ENCODE peak calls at places on chromosomes 3 and 15, in five cellular contexts. K, T, R, I and D are unnamed samples.

GRCh38 chr3:141644931-141645330 is 93.2 kb upstream of the RNF7 start:
- DNase-seq in R (peak; percentile 56), I (peak; percentile 62), K (no peak), T (peak; percentile 48), D (peak; percentile 61)

GRCh38 chr3:50255251-50255615 is 13.7 kb upstream of the SEMA3B start:
- DNase-seq in T (no peak), K (no peak), R (no peak), I (no peak), D (no peak)

GRCh38 chr3:106610362-106610997 is 741.7 kb upstream of the CBLB start:
- DNase-seq in I (no peak), K (no peak), R (no peak), T (no peak), D (no peak)

GRCh38 chr15:23497710-23498111 is 50.7 kb upstream of the GOLGA6L2 start:
- DNase-seq in K (no peak), I (no peak), T (no peak), R (peak; percentile 26), D (no peak)

GRCh38 chr3:197511130-197511529 is 44.6 kb downstream of the BDH1 start:
- DNase-seq in I (no peak), K (no peak), T (no peak), R (no peak), D (no peak)

GRCh38 chr15:80424381-80424780 is 20.2 kb downstream of the ARNT2 start:
- DNase-seq in I (no peak), K (no peak), R (no peak), T (no peak), D (no peak)

GRCh38 chr15:81292516-81293001 is 31.4 kb downstream of the STARD5 start:
- DNase-seq in R (no peak), K (no peak), T (no peak), I (no peak), D (no peak)

GRCh38 chr3:66803206-66803605 is 194.9 kb upstream of the KBTBD8 start:
- DNase-seq in R (no peak), I (no peak), T (no peak), K (no peak), D (no peak)

GRCh38 chr3:113697192-113698090 is 999 bp upstream of the USF3 start:
- DNase-seq in I (peak; percentile 40), K (no peak), T (peak; percentile 34), R (peak; percentile 37), D (peak; percentile 38)

GRCh38 chr15:32029409-32029861 is 880 bp upstream of the CHRNA7 start:
- DNase-seq in T (no peak), R (no peak), I (no peak), K (no peak), D (no peak)
- TF ChIP-seq CTCF in T (no peak), R (no peak), I (no peak), K (peak; percentile 18), D (no peak)

DNA sequence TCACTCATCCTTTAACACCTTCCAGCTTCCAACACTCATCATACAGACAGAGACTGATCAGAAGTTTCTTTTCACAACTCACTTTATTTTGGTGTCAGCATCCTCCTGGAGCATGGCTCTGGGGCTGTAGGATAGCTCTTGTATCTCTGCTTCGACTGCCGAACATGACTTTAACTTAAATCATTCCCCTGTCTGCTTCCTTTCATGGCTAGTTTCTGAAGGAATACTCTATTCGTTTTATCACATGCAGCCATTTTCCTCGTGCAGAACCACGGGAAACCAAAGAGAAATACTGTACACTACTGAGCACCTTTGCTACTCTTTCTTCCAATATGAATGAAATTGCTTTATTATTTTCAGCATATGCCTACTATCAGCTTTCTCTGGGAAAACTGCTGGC is 2.1 kb upstream of the TMOD2 start:
- DNase-seq in I (no peak), T (no peak), R (no peak), K (no peak), D (no peak)
- H3K27ac ChIP-seq in I (no peak overlapping the region), T (no peak overlapping the region), R (no peak overlapping the region), K (no peak overlapping the region), D (no peak overlapping the region)

DNA sequence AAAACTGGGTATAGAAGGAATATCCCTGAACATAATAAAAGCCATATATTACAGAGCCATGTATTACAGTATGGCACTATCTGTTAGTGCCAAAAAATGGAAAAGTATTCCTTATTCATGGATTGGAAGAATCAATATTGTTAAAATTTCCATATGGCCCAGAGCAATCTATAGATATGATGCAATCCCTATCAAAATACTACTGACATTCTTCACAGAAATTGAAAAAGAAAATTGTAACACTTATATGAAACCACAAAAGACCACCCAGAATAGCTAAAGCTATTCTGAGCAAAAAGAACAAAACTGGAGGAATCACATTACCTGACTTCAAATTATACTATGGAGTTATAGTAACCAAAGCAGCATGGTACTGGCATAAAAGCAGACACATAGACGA is 218.8 kb downstream of the PLCL2 start:
- DNase-seq in R (no peak), T (no peak), I (no peak), K (no peak), D (no peak)
- TF ChIP-seq CTCF in R (no peak), T (no peak), I (no peak), K (no peak), D (no peak)

GRCh38 chr15:74461847-74462511 is 1.0 kb upstream of the UBL7 start:
- DNase-seq in R (no peak), I (no peak), T (no peak), K (no peak), D (no peak)
- H3K27ac ChIP-seq in R (peak overlapping the region; percentile 96), I (no peak overlapping the region), T (no peak overlapping the region), K (no peak overlapping the region), D (no peak overlapping the region)

GRCh38 chr15:37695719-37696118 is 238.7 kb upstream of the TMCO5A start:
- DNase-seq in R (no peak), K (no peak), T (no peak), I (no peak), D (no peak)

GRCh38 chr15:37701230-37701629 is 233.2 kb upstream of the TMCO5A start:
- DNase-seq in R (no peak), K (no peak), I (no peak), T (no peak), D (no peak)

DNA sequence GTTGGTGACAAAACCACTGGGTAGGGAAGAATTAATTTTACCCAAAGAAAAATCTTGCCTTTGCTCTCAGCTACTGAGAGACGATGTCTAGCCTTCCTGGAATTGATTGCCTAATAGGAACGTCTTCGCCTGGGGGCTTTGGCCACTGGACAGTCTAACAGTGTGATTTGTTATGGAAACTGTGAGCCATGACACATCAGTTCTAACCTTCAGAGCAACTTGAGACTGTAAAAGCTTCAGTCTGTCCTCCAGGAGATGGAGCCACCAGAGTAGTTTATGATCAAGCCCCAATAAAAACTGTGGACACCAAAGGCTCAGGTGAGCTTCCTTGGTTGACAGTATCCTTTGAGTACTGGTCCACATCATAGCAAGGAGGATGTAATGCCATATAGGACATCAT is 235.8 kb upstream of the TMCO5A start:
- DNase-seq in T (no peak), I (no peak), K (no peak), R (no peak), D (no peak)
- TF ChIP-seq CTCF in T (no peak), I (no peak), K (no peak), R (no peak), D (no peak)

GRCh38 chr3:99648496-99648895 is 10.1 kb downstream of the COL8A1 start:
- DNase-seq in K (no peak), I (no peak), R (no peak), T (no peak), D (no peak)
- H3K27ac ChIP-seq in K (no peak overlapping the region), I (no peak overlapping the region), R (no peak overlapping the region), T (no peak overlapping the region), D (no peak overlapping the region)

DNA sequence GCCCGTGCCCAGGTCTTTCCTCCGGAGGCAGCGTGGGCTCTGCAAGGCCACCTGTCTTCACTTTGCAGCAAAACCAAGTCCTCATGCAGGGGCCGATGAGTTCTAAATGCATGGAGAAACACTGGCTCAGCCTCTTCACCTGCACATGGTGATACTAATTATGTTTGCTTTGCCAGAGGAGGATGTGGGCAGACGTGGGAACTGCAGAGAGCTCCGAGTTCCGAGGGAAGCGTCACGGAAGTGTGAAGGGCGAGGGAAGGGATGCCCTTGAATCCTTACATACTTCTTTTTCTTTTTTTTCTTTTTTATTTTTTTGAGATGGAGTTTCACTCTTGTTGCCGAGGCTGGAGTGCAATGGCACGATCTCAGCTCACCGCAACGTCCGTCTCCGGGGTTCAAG is 74.8 kb downstream of the GABRG3 start:
- DNase-seq in K (no peak), I (no peak), T (no peak), R (no peak), D (no peak)
- TF ChIP-seq CTCF in K (no peak), I (no peak), T (no peak), R (no peak), D (no peak)

GRCh38 chr3:186083746-186084145 is 25.1 kb downstream of the ETV5 start:
- DNase-seq in K (no peak), T (no peak), R (no peak), I (no peak), D (no peak)
- H3K27ac ChIP-seq in K (no peak overlapping the region), T (no peak overlapping the region), R (no peak overlapping the region), I (no peak overlapping the region), D (no peak overlapping the region)

GRCh38 chr3:42439461-42440075 is 29.2 kb upstream of the LYZL4 start:
- DNase-seq in R (no peak), I (no peak), T (no peak), K (no peak), D (no peak)

GRCh38 chr3:42443292-42443691 is 32.9 kb upstream of the LYZL4 start:
- DNase-seq in I (no peak), R (no peak), T (no peak), K (no peak), D (no peak)

GRCh38 chr3:42440924-42441323 is 30.5 kb upstream of the LYZL4 start:
- DNase-seq in I (no peak), K (no peak), R (no peak), T (no peak), D (no peak)

GRCh38 chr3:42443819-42444436 is 33.5 kb upstream of the LYZL4 start:
- DNase-seq in K (peak; percentile 38), I (peak; percentile 84), R (peak; percentile 75), T (peak; percentile 59), D (peak; percentile 79)

GRCh38 chr3:42442640-42443039 is 32.2 kb upstream of the LYZL4 start:
- DNase-seq in K (no peak), I (no peak), T (no peak), R (no peak), D (no peak)
- TF ChIP-seq CTCF in K (peak; percentile 8), I (no peak), T (no peak), R (peak; percentile 17), D (no peak)

GRCh38 chr15:63379492-63380150 is 2.0 kb downstream of the CA12 start:
- DNase-seq in K (no peak), T (no peak), R (no peak), I (peak; percentile 45), D (no peak)
- H3K27ac ChIP-seq in K (no peak overlapping the region), T (no peak overlapping the region), R (no peak overlapping the region), I (no peak overlapping the region), D (no peak overlapping the region)